ENCODE peak calls at places on chromosomes 12 and 14, in eight cellular contexts. A, J, N, L, E, U, M and R are unnamed samples.

GRCh38 chr12:65656904-65657351 is 167.4 kb upstream of the HMGA2 start:
- DNase-seq in U (no peak), L (peak), J (peak), E (peak), A (peak), M (peak), N (no peak), R (peak)

GRCh38 chr14:61524211-61524806 is 171.0 kb upstream of the HIF1A start:
- DNase-seq in E (no peak), L (no peak), J (no peak), U (no peak), M (peak), A (peak), N (no peak), R (peak)

GRCh38 chr12:26195641-26196423 is 459 bp downstream of the SSPN start:
- DNase-seq in M (peak), U (no peak), E (no peak), L (peak), A (peak), J (no peak), N (no peak), R (peak)

GRCh38 chr12:111733340-111733739 is 33.4 kb upstream of the ALDH2 start:
- DNase-seq in J (no peak), L (no peak), N (no peak), A (no peak), U (no peak), E (no peak), M (no peak), R (no peak)

GRCh38 chr12:1918875-1919236 is 404 bp upstream of the CACNA2D4 start:
- DNase-seq in A (no peak), L (no peak), M (no peak), N (no peak), J (no peak), U (no peak), E (no peak), R (no peak)

GRCh38 chr14:29442720-29443119 is 484.9 kb downstream of the PRKD1 start:
- DNase-seq in L (peak), U (no peak), N (no peak), E (peak), A (peak), M (peak), J (no peak), R (peak)

GRCh38 chr12:65155784-65156183 is 13.6 kb upstream of the LEMD3 start:
- DNase-seq in N (no peak), E (no peak), J (no peak), A (no peak), M (no peak), U (no peak), L (no peak), R (no peak)

GRCh38 chr14:93964820-93965286 is 11.5 kb downstream of the ASB2 start:
- DNase-seq in U (no peak), L (no peak), N (no peak), A (no peak), M (no peak), E (no peak), J (no peak), R (no peak)

GRCh38 chr12:128314611-128315010 is 47.6 kb downstream of the TMEM132C start:
- DNase-seq in A (no peak), U (no peak), J (no peak), N (no peak), M (no peak), L (no peak), E (no peak), R (no peak)